ENCODE peak calls at places on chromosomes 3 and 15, in five cellular contexts. One of them, this sample, is unnamed.

GRCh38 chr3:181534881-181535280 is 176.8 kb upstream of the SOX2 start:
- DNase-seq in mesothelial cell of epicardium: no peak
- DNase-seq in dermis microvascular lymphatic vessel endothelial cell: no peak
- DNase-seq in GM12864: no peak
- DNase-seq in ascending aorta: no peak
- DNase-seq in this sample: no peak

GRCh38 chr15:32872606-32873291 is 154.9 kb downstream of the GREM1 start:
- DNase-seq in mesothelial cell of epicardium: no peak
- DNase-seq in dermis microvascular lymphatic vessel endothelial cell: no peak
- DNase-seq in GM12864: no peak
- DNase-seq in ascending aorta: no peak
- DNase-seq in this sample: no peak

GRCh38 chr3:178059836-178060235 is 476.4 kb upstream of the KCNMB2 start:
- DNase-seq in mesothelial cell of epicardium: no peak
- DNase-seq in dermis microvascular lymphatic vessel endothelial cell: peak; percentile 34
- DNase-seq in GM12864: no peak
- DNase-seq in ascending aorta: no peak
- DNase-seq in this sample: no peak

GRCh38 chr3:69649120-69649519 is 90.1 kb upstream of the MITF start:
- DNase-seq in mesothelial cell of epicardium: no peak
- DNase-seq in dermis microvascular lymphatic vessel endothelial cell: peak; percentile 81
- DNase-seq in GM12864: no peak
- DNase-seq in ascending aorta: no peak
- DNase-seq in this sample: no peak

GRCh38 chr3:139574026-139574947 is 34.7 kb upstream of the RBP1 start:
- DNase-seq in mesothelial cell of epicardium: no peak
- DNase-seq in dermis microvascular lymphatic vessel endothelial cell: no peak
- DNase-seq in GM12864: no peak
- DNase-seq in ascending aorta: no peak
- DNase-seq in this sample: no peak

GRCh38 chr15:60349589-60349988 is 48.2 kb downstream of the ANXA2 start:
- DNase-seq in mesothelial cell of epicardium: no peak
- DNase-seq in dermis microvascular lymphatic vessel endothelial cell: no peak
- DNase-seq in GM12864: no peak
- DNase-seq in ascending aorta: no peak
- DNase-seq in this sample: no peak

GRCh38 chr15:99943466-99943865 is 210.2 kb upstream of the LYSMD4 start:
- DNase-seq in mesothelial cell of epicardium: no peak
- DNase-seq in dermis microvascular lymphatic vessel endothelial cell: no peak
- DNase-seq in GM12864: no peak
- DNase-seq in ascending aorta: no peak
- DNase-seq in this sample: no peak

GRCh38 chr3:44414517-44415090 is 62.9 kb downstream of the ZNF445 start:
- DNase-seq in mesothelial cell of epicardium: peak; percentile 27
- DNase-seq in dermis microvascular lymphatic vessel endothelial cell: no peak
- DNase-seq in GM12864: no peak
- DNase-seq in ascending aorta: no peak
- DNase-seq in this sample: no peak

GRCh38 chr3:101423984-101424888 is 88.8 kb downstream of the SENP7 start:
- DNase-seq in mesothelial cell of epicardium: no peak
- DNase-seq in dermis microvascular lymphatic vessel endothelial cell: no peak
- DNase-seq in GM12864: no peak
- DNase-seq in ascending aorta: no peak
- DNase-seq in this sample: no peak

GRCh38 chr3:65894679-65895078 is 144.0 kb downstream of the MAGI1 start:
- DNase-seq in mesothelial cell of epicardium: no peak
- DNase-seq in dermis microvascular lymphatic vessel endothelial cell: peak; percentile 15
- DNase-seq in GM12864: no peak
- DNase-seq in ascending aorta: no peak
- DNase-seq in this sample: no peak

GRCh38 chr3:55988905-55989304 is 479.4 kb downstream of the ERC2 start:
- DNase-seq in mesothelial cell of epicardium: no peak
- DNase-seq in dermis microvascular lymphatic vessel endothelial cell: no peak
- DNase-seq in GM12864: no peak
- DNase-seq in ascending aorta: no peak
- DNase-seq in this sample: no peak

GRCh38 chr3:127708837-127709236 is 36.1 kb downstream of the ABTB1 start:
- DNase-seq in mesothelial cell of epicardium: no peak
- DNase-seq in dermis microvascular lymphatic vessel endothelial cell: no peak
- DNase-seq in GM12864: no peak
- DNase-seq in ascending aorta: no peak
- DNase-seq in this sample: no peak

GRCh38 chr3:142296507-142296906 is 71.1 kb upstream of the GK5 start:
- DNase-seq in mesothelial cell of epicardium: no peak
- DNase-seq in dermis microvascular lymphatic vessel endothelial cell: no peak
- DNase-seq in GM12864: no peak
- DNase-seq in ascending aorta: no peak
- DNase-seq in this sample: no peak

GRCh38 chr15:60325905-60326304 is 71.9 kb downstream of the ANXA2 start:
- DNase-seq in mesothelial cell of epicardium: no peak
- DNase-seq in dermis microvascular lymphatic vessel endothelial cell: no peak
- DNase-seq in GM12864: no peak
- DNase-seq in ascending aorta: no peak
- DNase-seq in this sample: no peak

GRCh38 chr3:45559560-45560118 is 34.9 kb upstream of the LIMD1 start:
- DNase-seq in mesothelial cell of epicardium: no peak
- DNase-seq in dermis microvascular lymphatic vessel endothelial cell: no peak
- DNase-seq in GM12864: no peak
- DNase-seq in ascending aorta: no peak
- DNase-seq in this sample: no peak

GRCh38 chr3:109553573-109554371 is 216.4 kb upstream of the DPPA4 start:
- DNase-seq in mesothelial cell of epicardium: no peak
- DNase-seq in dermis microvascular lymphatic vessel endothelial cell: peak; percentile 5
- DNase-seq in GM12864: no peak
- DNase-seq in ascending aorta: no peak
- DNase-seq in this sample: no peak

GRCh38 chr15:84826369-84826823 is 9.2 kb downstream of the ALPK3 start:
- DNase-seq in mesothelial cell of epicardium: no peak
- DNase-seq in dermis microvascular lymphatic vessel endothelial cell: peak; percentile 30
- DNase-seq in GM12864: no peak
- DNase-seq in ascending aorta: no peak
- DNase-seq in this sample: peak; percentile 61

GRCh38 chr15:68507447-68507846 is 71.3 kb upstream of the CORO2B start:
- DNase-seq in mesothelial cell of epicardium: no peak
- DNase-seq in dermis microvascular lymphatic vessel endothelial cell: no peak
- DNase-seq in GM12864: no peak
- DNase-seq in ascending aorta: no peak
- DNase-seq in this sample: no peak

GRCh38 chr15:25178835-25179672 is 224.3 kb downstream of the SNRPN start:
- DNase-seq in mesothelial cell of epicardium: peak; percentile 26
- DNase-seq in dermis microvascular lymphatic vessel endothelial cell: no peak
- DNase-seq in GM12864: no peak
- DNase-seq in ascending aorta: peak; percentile 7
- DNase-seq in this sample: peak; percentile 20